ENCODE peak calls at places on chromosome 10, in four cellular contexts. Z, V, U and F are unnamed samples. For H3K4me1, the result is how much of the 10 kb centered on the place peaks cover.

GRCh38 chr10:21978191-21978862 is 25.2 kb downstream of the DNAJC1 start:
- DNase-seq in V (no peak), Z (no peak), U (no peak), F (no peak)

GRCh38 chr10:100349087-100349486 is 2.1 kb downstream of the SCD start:
- DNase-seq in V (no peak), U (no peak), Z (no peak), F (peak)

GRCh38 chr10:101123815-101124617 is 7.1 kb upstream of the TLX1 start:
- DNase-seq in V (no peak), U (no peak), Z (no peak), F (no peak)

GRCh38 chr10:122706947-122707346 is 7.3 kb upstream of the C10orf120 start:
- DNase-seq in U (no peak), V (no peak), Z (no peak), F (no peak)

GRCh38 chr10:21260793-21261149 is 264.7 kb downstream of the SKIDA1 start:
- DNase-seq in Z (no peak), U (no peak), V (no peak), F (no peak)

GRCh38 chr10:51288511-51288910 is 214.2 kb downstream of the PRKG1 start:
- DNase-seq in V (no peak), Z (no peak), U (no peak), F (no peak)

GRCh38 chr10:15084502-15084922 is 4.1 kb downstream of the ACBD7 start:
- DNase-seq in U (no peak), Z (peak), V (peak), F (peak)

GRCh38 chr10:47040041-47040491 is 128.8 kb downstream of the PTPN20 start:
- DNase-seq in U (peak), Z (peak), V (no peak), F (no peak)

GRCh38 chr10:95290801-95291633 is at the start of gene PDLIM1:
- DNase-seq in V (peak), Z (peak), U (peak), F (peak)

GRCh38 chr10:93596539-93596938 is 4.5 kb downstream of the RBP4 start:
- DNase-seq in V (no peak), U (no peak), Z (no peak), F (no peak)

GRCh38 chr10:17735166-17735941 is 16.6 kb upstream of the TMEM236 start:
- DNase-seq in U (no peak), Z (no peak), V (no peak), F (peak)

GRCh38 chr10:19702215-19702614 is 114.0 kb upstream of the PLXDC2 start:
- DNase-seq in U (no peak), Z (no peak), V (no peak), F (no peak)

GRCh38 chr10:86642499-86642898 is 11.8 kb upstream of the OPN4 start:
- DNase-seq in U (no peak), V (peak), Z (no peak), F (peak)

GRCh38 chr10:52875341-52875740 is 102.8 kb upstream of the MBL2 start:
- DNase-seq in V (no peak), Z (no peak), U (no peak), F (no peak)

GRCh38 chr10:101216631-101217425 is 12.4 kb downstream of the LBX1 start:
- DNase-seq in U (no peak), V (no peak), Z (no peak), F (no peak)

GRCh38 chr10:80502621-80503583 is 34.8 kb upstream of the SH2D4B start:
- DNase-seq in U (no peak), Z (peak), V (no peak), F (no peak)

GRCh38 chr10:79295593-79295992 is 51.7 kb upstream of the PPIF start:
- DNase-seq in V (no peak), Z (peak), U (peak), F (no peak)

GRCh38 chr10:6154566-6154965 is 48.2 kb upstream of the PFKFB3 start:
- DNase-seq in U (no peak), Z (no peak), V (no peak), F (no peak)

GRCh38 chr10:69890065-69890831 is 88.5 kb downstream of the COL13A1 start:
- DNase-seq in V (no peak), U (peak), Z (peak), F (no peak)

GRCh38 chr10:35641430-35642015 is 573 bp downstream of the FZD8 start:
- DNase-seq in Z (no peak), U (no peak), V (peak), F (no peak)

GRCh38 chr10:52757777-52758176 is 14.8 kb downstream of the MBL2 start:
- DNase-seq in V (no peak), Z (no peak), U (no peak), F (no peak)

GRCh38 chr10:131885391-131886165 is 15.2 kb upstream of the PPP2R2D start:
- DNase-seq in V (peak), Z (peak), U (peak), F (peak)

GRCh38 chr10:84704101-84704500 is 375.7 kb downstream of the CCSER2 start:
- DNase-seq in Z (no peak), U (no peak), V (no peak), F (no peak)

GRCh38 chr10:47299989-47300931 is at the start of gene GDF10:
- DNase-seq in V (no peak), U (peak), Z (no peak), F (no peak)

GRCh38 chr10:71581376-71581775 is 138.2 kb downstream of the C10orf105 start:
- DNase-seq in V (no peak), Z (no peak), U (no peak), F (no peak)

GRCh38 chr10:624605-625334 is 64.7 kb downstream of the DIP2C start:
- DNase-seq in U (peak), V (no peak), Z (peak), F (peak)

GRCh38 chr10:49827297-49827696 is 65.2 kb upstream of the OGDHL start:
- DNase-seq in V (no peak), U (no peak), Z (no peak), F (no peak)

GRCh38 chr10:97292862-97293198 is 393 bp upstream of the ARHGAP19 start:
- DNase-seq in V (no peak), Z (no peak), U (no peak), F (no peak)

GRCh38 chr10:76119515-76119914 is 688.1 kb downstream of the LRMDA start:
- DNase-seq in U (no peak), Z (no peak), V (no peak), F (no peak)

GRCh38 chr10:89391882-89392756 is at the start of gene IFIT1:
- DNase-seq in Z (peak), V (peak), U (no peak), F (peak)

GRCh38 chr10:91006001-91006751 is 85.3 kb upstream of the ANKRD1 start:
- DNase-seq in U (no peak), Z (peak), V (peak), F (peak)

GRCh38 chr10:73908853-73909611 is 1.9 kb upstream of the PLAU start:
- DNase-seq in V (peak), U (no peak), Z (peak), F (no peak)

GRCh38 chr10:73905256-73906018 is 5.5 kb upstream of the PLAU start:
- DNase-seq in V (no peak), U (no peak), Z (no peak), F (no peak)

GRCh38 chr10:73909716-73910115 is 1.2 kb upstream of the PLAU start:
- DNase-seq in U (no peak), Z (no peak), V (no peak), F (no peak)

GRCh38 chr10:73907841-73908517 is 3.0 kb upstream of the PLAU start:
- DNase-seq in Z (no peak), U (no peak), V (no peak), F (peak)

DNA sequence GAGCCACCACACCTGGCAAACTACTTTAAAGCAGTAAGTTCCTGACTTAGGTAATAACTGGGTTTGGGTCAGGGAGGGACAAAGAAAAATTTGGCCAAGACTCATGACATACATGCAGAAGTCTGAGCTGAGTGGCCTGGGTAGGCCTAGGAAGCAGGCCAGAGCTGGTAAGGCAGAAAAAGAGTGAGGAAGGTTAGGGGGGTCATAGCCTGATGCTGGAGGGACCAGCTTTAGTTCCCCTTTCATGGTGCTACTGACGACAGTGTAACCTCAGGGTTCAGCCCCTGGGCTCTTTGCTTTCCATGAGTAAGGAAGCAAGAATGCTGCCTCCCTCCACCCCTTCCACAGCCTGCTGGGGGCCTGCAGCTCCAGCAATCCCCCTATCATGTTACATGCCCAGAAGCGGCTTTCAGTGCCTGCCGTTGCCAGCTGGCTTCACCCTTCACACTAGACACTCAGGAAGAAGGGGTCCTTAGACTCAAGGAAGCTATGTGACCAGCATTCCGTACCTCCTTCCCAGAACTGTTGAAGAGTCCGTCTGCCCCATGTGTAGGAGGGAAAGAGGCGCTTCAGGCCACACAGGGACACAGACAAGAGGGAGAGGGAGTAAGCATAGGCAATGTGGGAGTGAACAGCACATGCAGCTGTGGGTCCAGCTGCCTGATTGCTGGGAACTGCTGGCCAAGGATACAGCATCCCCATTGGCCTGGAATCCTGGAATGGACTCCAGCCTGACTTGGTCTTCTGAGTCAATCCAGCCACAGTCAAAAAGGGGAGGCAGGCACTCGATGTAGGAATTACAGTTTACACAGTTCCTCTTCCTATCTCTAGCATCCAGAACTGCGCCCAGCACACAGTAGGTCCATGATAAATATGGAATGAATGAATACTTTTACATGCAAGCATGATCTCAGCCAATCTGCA is 4.1 kb upstream of the PLAU start:
- DNase-seq in V (peak), Z (peak), U (no peak), F (peak)
- H3K4me1 ChIP-seq in V (half or more), Z (under half), U (under half), F (under half)

DNA sequence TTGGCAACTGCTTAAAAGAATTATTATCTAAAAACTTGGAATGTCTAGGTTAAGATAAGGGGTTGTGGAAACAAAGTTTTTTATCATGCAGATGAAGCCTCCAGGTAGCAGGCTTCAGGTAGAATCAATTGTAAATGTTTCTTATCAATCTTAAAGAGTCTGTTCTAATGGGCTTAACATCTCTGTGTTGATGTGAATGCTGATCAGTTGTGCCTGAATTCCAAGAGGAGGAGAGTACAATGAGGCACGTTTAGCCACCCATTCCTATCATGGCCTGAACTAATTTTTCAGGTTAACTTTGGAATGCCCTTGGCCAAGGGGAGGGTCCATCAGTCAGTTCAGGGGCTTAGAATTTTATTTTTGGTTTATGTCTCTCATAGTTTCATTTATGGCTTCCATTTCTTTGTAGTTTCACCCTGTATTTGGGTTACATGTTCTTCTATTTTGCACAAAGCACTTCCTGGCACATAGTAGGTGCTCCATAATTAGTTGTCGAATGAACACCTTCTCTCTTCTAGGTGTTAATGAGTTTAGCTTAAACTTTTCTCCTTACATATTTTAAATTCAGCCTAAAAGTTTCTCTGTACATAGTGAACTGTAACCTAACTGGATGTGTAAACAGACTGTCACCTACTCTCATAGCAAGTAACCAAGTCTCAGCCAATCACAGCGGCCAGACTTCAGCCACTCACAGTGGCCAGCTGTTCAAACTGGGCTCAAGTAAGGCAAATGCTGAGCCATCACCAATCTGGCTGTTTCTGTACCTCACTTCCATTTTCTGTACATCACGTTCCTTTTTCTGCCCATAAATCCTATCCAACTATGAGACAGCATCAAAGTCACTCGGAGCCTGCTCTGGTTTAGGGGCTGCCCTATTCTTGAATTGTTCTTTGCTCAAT is 34.7 kb downstream of the ALOX5 start:
- DNase-seq in Z (no peak), U (no peak), V (no peak), F (no peak)
- TF ChIP-seq POLR2A in Z (no peak), U (no peak), V (no peak), F (no peak)

DNA sequence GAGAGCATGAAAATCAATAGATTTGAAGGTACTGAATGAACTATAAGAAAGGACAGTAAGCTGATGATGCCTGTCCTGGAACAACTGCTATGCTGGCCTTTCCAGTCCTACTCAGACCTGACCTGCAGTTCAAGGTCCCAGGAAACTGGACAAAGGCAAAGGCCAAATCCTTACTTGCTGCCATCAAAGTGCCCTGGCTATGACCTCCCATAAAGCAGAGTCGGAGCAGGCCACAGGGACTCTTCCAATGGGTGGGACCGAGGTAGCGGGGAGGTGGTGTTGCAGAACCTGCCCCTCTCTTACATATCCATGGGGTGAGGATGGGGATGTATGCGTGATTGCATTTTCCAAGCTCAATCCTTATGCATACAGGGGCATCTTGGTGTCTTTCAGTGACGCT is 26.8 kb downstream of the FAM53B start:
- DNase-seq in Z (no peak), V (no peak), U (no peak), F (no peak)
- H3K27ac ChIP-seq in Z (peak), V (no peak), U (peak), F (peak)

GRCh38 chr10:104256335-104257080 is 1.8 kb downstream of the GSTO1 start:
- DNase-seq in Z (no peak), U (no peak), V (no peak), F (no peak)

GRCh38 chr10:104259456-104259855 is 4.8 kb downstream of the GSTO1 start:
- DNase-seq in V (no peak), Z (no peak), U (no peak), F (no peak)

GRCh38 chr10:104257235-104257634 is 2.5 kb downstream of the GSTO1 start:
- DNase-seq in U (no peak), Z (no peak), V (no peak), F (no peak)

GRCh38 chr10:104259999-104260774 is 5.5 kb downstream of the GSTO1 start:
- DNase-seq in Z (no peak), U (no peak), V (no peak), F (no peak)

DNA sequence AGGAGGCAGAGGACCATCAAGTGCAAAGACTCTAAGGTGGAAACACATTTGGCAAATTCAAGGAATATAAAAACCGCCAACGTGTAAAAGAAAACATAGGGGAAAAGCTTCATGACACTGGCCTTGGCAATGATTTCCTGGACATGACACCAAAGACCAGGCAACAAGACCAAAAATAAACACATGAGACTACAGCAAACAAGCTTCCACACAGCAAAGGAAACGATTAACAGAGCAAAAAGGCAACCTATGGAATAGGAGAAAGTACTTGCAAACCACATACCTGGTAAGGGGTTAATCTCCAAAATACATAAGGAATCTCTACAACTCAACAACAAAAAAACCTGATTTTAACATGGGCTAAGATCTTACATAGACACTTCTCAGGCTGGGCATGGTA is 3.5 kb downstream of the GSTO1 start:
- DNase-seq in Z (no peak), V (no peak), U (no peak), F (no peak)
- H3K4me1 ChIP-seq in Z (under half), V (under half), U (half or more), F (under half)

GRCh38 chr10:77349226-77349625 is 288.4 kb downstream of the KCNMA1 start:
- DNase-seq in Z (no peak), V (no peak), U (no peak), F (no peak)

GRCh38 chr10:77348711-77349110 is 288.9 kb downstream of the KCNMA1 start:
- DNase-seq in V (no peak), Z (no peak), U (no peak), F (no peak)

GRCh38 chr10:77351386-77351785 is 286.2 kb downstream of the KCNMA1 start:
- DNase-seq in Z (no peak), V (peak), U (no peak), F (no peak)

GRCh38 chr10:77350134-77350533 is 287.5 kb downstream of the KCNMA1 start:
- DNase-seq in Z (no peak), U (no peak), V (no peak), F (no peak)

DNA sequence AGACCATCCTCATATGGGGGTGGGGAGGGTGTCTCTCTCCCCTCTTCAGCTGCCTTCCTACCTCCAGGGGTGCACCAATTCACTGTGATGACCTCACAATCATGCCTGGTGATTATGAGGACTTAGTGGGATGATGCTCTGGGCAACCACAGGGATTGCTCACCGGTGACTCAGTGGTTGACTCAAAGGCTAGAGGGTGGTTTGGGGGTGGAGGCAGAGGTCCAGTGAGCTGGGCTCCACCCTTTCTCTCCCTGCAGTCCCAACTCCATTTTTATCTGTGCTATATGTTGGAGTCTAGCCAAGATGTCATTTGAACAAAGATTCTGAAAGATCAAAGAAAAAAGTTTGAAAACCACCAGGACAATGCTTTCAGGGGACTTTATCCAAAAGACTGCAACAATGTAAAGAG is 286.9 kb downstream of the KCNMA1 start:
- DNase-seq in V (peak), Z (peak), U (no peak), F (no peak)
- TF ChIP-seq POLR2A in V (no peak), Z (no peak), U (no peak), F (no peak)

GRCh38 chr10:124644281-124644680 is 99.9 kb downstream of the FAM53B start:
- DNase-seq in Z (no peak), V (no peak), U (no peak), F (no peak)
- H3K27ac ChIP-seq in Z (no peak), V (no peak), U (no peak), F (no peak)

GRCh38 chr10:62084434-62084833 is 182.9 kb downstream of the ARID5B start:
- DNase-seq in Z (no peak), V (no peak), U (no peak), F (no peak)
- H3K4me1 ChIP-seq in Z (under half), V (under half), U (under half), F (under half)

GRCh38 chr10:102799691-102800435 is 37.4 kb downstream of the CYP17A1 start:
- DNase-seq in V (no peak), Z (no peak), U (peak), F (no peak)
- TF ChIP-seq POLR2A in V (no peak), Z (no peak), U (no peak), F (no peak)